ENCODE peak calls at places on chromosome 13, in four cellular contexts. P, Y, H and S are unnamed samples.

GRCh38 chr13:112740502-112741131 is 50.8 kb downstream of the ATP11A start:
- DNase-seq in P (no peak), Y (no peak), H (no peak), S (no peak)

GRCh38 chr13:42762917-42763316 is 18.5 kb upstream of the FAM216B start:
- DNase-seq in P (no peak), Y (no peak), H (no peak), S (no peak)

GRCh38 chr13:48603375-48603774 is 50.4 kb upstream of the CYSLTR2 start:
- DNase-seq in P (no peak), Y (peak; percentile 10), H (no peak), S (no peak)

GRCh38 chr13:106471957-106472543 is 63.4 kb downstream of the EFNB2 start:
- DNase-seq in P (peak; percentile 24), Y (peak; percentile 58), H (peak; percentile 1), S (no peak)

GRCh38 chr13:93079294-93079693 is 147.3 kb upstream of the GPC6 start:
- DNase-seq in P (peak; percentile 14), Y (no peak), H (no peak), S (no peak)

GRCh38 chr13:94228781-94229180 is 250.7 kb downstream of the DCT start:
- DNase-seq in P (no peak), Y (no peak), H (no peak), S (no peak)

GRCh38 chr13:26616126-26616525 is 58.6 kb downstream of the WASF3 start:
- DNase-seq in P (no peak), Y (no peak), H (no peak), S (no peak)

GRCh38 chr13:33445024-33445423 is 159.5 kb upstream of the STARD13 start:
- DNase-seq in P (no peak), Y (no peak), H (peak; percentile 67), S (peak; percentile 79)

GRCh38 chr13:43269037-43269476 is 245.7 kb downstream of the DNAJC15 start:
- DNase-seq in P (no peak), Y (no peak), H (peak; percentile 72), S (peak; percentile 31)

GRCh38 chr13:30585748-30586262 is 31.9 kb upstream of the USPL1 start:
- DNase-seq in P (no peak), Y (no peak), H (no peak), S (no peak)

GRCh38 chr13:33787051-33787591 is 30.8 kb upstream of the RFC3 start:
- DNase-seq in P (peak; percentile 25), Y (no peak), H (no peak), S (no peak)

GRCh38 chr13:32314271-32314967 is 744 bp downstream of the ZAR1L start:
- DNase-seq in P (no peak), Y (no peak), H (no peak), S (no peak)

GRCh38 chr13:61277877-61278276 is 137.8 kb downstream of the PCDH20 start:
- DNase-seq in P (no peak), Y (no peak), H (no peak), S (no peak)

GRCh38 chr13:30224732-30225131 is 82.6 kb downstream of the KATNAL1 start:
- DNase-seq in P (no peak), Y (no peak), H (no peak), S (no peak)

GRCh38 chr13:94332360-94333040 is 147.0 kb downstream of the DCT start:
- DNase-seq in P (no peak), Y (no peak), H (no peak), S (no peak)

GRCh38 chr13:42969558-42970172 is 22.4 kb downstream of the EPSTI1 start:
- DNase-seq in P (peak; percentile 84), Y (peak; percentile 93), H (peak; percentile 63), S (peak; percentile 73)

GRCh38 chr13:73765651-73766384 is 368.4 kb downstream of the KLF12 start:
- DNase-seq in P (peak; percentile 59), Y (peak; percentile 57), H (peak; percentile 75), S (no peak)

GRCh38 chr13:53160211-53160610 is 131.6 kb downstream of the OLFM4 start:
- DNase-seq in P (no peak), Y (no peak), H (no peak), S (no peak)

GRCh38 chr13:48014359-48014758 is 13.3 kb upstream of the SUCLA2 start:
- DNase-seq in P (no peak), Y (no peak), H (no peak), S (no peak)

GRCh38 chr13:76016799-76017198 is 380.7 kb downstream of the LMO7 start:
- DNase-seq in P (peak; percentile 17), Y (peak; percentile 73), H (peak; percentile 25), S (no peak)

GRCh38 chr13:106997696-106998095 is 429.8 kb upstream of the ARGLU1 start:
- DNase-seq in P (no peak), Y (no peak), H (no peak), S (no peak)

GRCh38 chr13:102530751-102531150 is 66.0 kb upstream of the TPP2 start:
- DNase-seq in P (no peak), Y (no peak), H (no peak), S (no peak)

GRCh38 chr13:33751151-33751550 is 66.8 kb upstream of the RFC3 start:
- DNase-seq in P (no peak), Y (no peak), H (no peak), S (no peak)

GRCh38 chr13:81487151-81487550 is 1146.2 kb upstream of the SPRY2 start:
- DNase-seq in P (peak; percentile 1), Y (peak; percentile 51), H (peak; percentile 24), S (peak; percentile 74)

GRCh38 chr13:58097831-58098230 is 466.3 kb downstream of the PCDH17 start:
- DNase-seq in P (no peak), Y (no peak), H (no peak), S (no peak)

GRCh38 chr13:114068723-114069322 is 63.6 kb downstream of the RASA3 start:
- DNase-seq in P (no peak), Y (no peak), H (no peak), S (peak; percentile 29)

GRCh38 chr13:46507978-46508377 is 45.0 kb upstream of the LRCH1 start:
- DNase-seq in P (no peak), Y (no peak), H (no peak), S (no peak)

GRCh38 chr13:22024381-22024994 is 353.6 kb downstream of the FGF9 start:
- DNase-seq in P (no peak), Y (no peak), H (no peak), S (no peak)

GRCh38 chr13:96025283-96025682 is 27.9 kb downstream of the UGGT2 start:
- DNase-seq in P (no peak), Y (no peak), H (no peak), S (no peak)

GRCh38 chr13:59230484-59231264 is 933.1 kb downstream of the DIAPH3 start:
- DNase-seq in P (no peak), Y (no peak), H (no peak), S (no peak)

GRCh38 chr13:73338389-73338788 is 279.6 kb downstream of the KLF5 start:
- DNase-seq in P (no peak), Y (no peak), H (no peak), S (no peak)

GRCh38 chr13:103876571-103876970 is 810.4 kb upstream of the SLC10A2 start:
- DNase-seq in P (no peak), Y (no peak), H (no peak), S (peak; percentile 15)

GRCh38 chr13:95784161-95784880 is 107.4 kb downstream of the DNAJC3 start:
- DNase-seq in P (no peak), Y (no peak), H (peak; percentile 9), S (no peak)

GRCh38 chr13:32695602-32696250 is 109.5 kb downstream of the PDS5B start:
- DNase-seq in P (no peak), Y (no peak), H (no peak), S (no peak)

GRCh38 chr13:37769078-37769477 is 100.5 kb downstream of the TRPC4 start:
- DNase-seq in P (no peak), Y (no peak), H (peak; percentile 2), S (no peak)

GRCh38 chr13:32737679-32738078 is 151.4 kb downstream of the PDS5B start:
- DNase-seq in P (no peak), Y (no peak), H (no peak), S (no peak)

GRCh38 chr13:39952244-39953233 is 297.1 kb downstream of the COG6 start:
- DNase-seq in P (no peak), Y (no peak), H (no peak), S (no peak)

GRCh38 chr13:74929436-74929835 is 552.5 kb downstream of the TBC1D4 start:
- DNase-seq in P (no peak), Y (no peak), H (no peak), S (no peak)

GRCh38 chr13:85261757-85262346 is 537.4 kb downstream of the SLITRK6 start:
- DNase-seq in P (no peak), Y (no peak), H (peak; percentile 3), S (no peak)
- TF ChIP-seq JUND in P (no peak), Y (no peak), H (no peak), S (no peak)

GRCh38 chr13:78015782-78016181 is 97.2 kb upstream of the EDNRB start:
- DNase-seq in P (no peak), Y (no peak), H (no peak), S (no peak)
- TF ChIP-seq JUND in P (no peak), Y (no peak), H (no peak), S (no peak)

GRCh38 chr13:67096418-67096817 is 133.7 kb downstream of the PCDH9 start:
- DNase-seq in P (no peak), Y (no peak), H (no peak), S (no peak)

GRCh38 chr13:67101730-67102467 is 128.2 kb downstream of the PCDH9 start:
- DNase-seq in P (no peak), Y (no peak), H (no peak), S (no peak)

GRCh38 chr13:67099494-67099893 is 130.6 kb downstream of the PCDH9 start:
- DNase-seq in P (no peak), Y (no peak), H (no peak), S (no peak)

GRCh38 chr13:67097856-67098255 is 132.3 kb downstream of the PCDH9 start:
- DNase-seq in P (no peak), Y (no peak), H (no peak), S (no peak)

DNA sequence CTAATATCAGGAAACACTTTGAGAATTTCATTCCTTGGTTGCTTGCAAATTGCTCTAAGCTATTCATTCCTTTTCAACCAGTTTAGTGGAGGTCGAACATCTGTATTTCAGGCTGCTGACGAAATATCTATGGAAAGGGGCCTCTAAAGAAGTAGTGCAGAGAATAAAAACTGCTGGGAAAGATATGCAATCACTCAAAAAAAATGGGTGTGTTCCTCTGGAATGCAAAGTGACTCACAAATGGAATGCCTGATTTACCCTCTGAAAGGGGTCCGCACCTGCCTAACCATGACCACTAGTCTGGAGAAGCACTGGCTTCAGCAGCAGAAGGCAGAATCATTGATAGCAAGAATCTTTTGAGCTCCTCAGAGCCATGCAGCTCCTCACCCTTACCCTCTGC is 129.4 kb downstream of the PCDH9 start:
- DNase-seq in P (no peak), Y (no peak), H (no peak), S (no peak)
- TF ChIP-seq JUND in P (no peak), Y (no peak), H (no peak), S (no peak)

GRCh38 chr13:29081036-29081435 is 260.9 kb downstream of the MTUS2 start:
- DNase-seq in P (no peak), Y (no peak), H (no peak), S (no peak)
- TF ChIP-seq JUND in P (no peak), Y (no peak), H (no peak), S (no peak)